ENCODE peak calls at places on chromosomes 11 and 22, in four cellular contexts. R is IMR-90, E is neuronal stem cell, N is trophoblast cell. O is an unnamed sample.

GRCh38 chr11:65663634-65664200 is 1.0 kb upstream of the RELA start:
- DNase-seq in E (no peak), R (peak; percentile 52), N (peak; percentile 50), O (no peak)

GRCh38 chr11:83845797-83846196 is 559.6 kb upstream of the CCDC90B start:
- DNase-seq in N (no peak), E (no peak), R (no peak), O (no peak)

GRCh38 chr11:7882860-7883259 is 48.2 kb downstream of the OR10A6 start:
- DNase-seq in E (no peak), N (no peak), R (peak; percentile 60), O (no peak)

GRCh38 chr11:766106-766940 is 11.0 kb downstream of the GATD1 start:
- DNase-seq in N (no peak), R (no peak), E (no peak), O (no peak)

GRCh38 chr11:80593981-80594380 is 1153.2 kb upstream of the TENM4 start:
- DNase-seq in R (peak; percentile 44), E (no peak), N (peak; percentile 29), O (peak; percentile 67)

GRCh38 chr22:42664976-42665831 is 16.0 kb upstream of the CYB5R3 start:
- DNase-seq in R (no peak), E (no peak), N (no peak), O (no peak)

GRCh38 chr11:118008271-118008903 is 22.2 kb downstream of the IL10RA start:
- DNase-seq in E (no peak), R (no peak), N (no peak), O (no peak)

GRCh38 chr11:70672991-70673670 is 274.8 kb downstream of the CTTN start:
- DNase-seq in N (no peak), R (no peak), E (no peak), O (no peak)

GRCh38 chr22:22752556-22753477 is 108.4 kb downstream of the GGTLC2 start:
- DNase-seq in E (no peak), N (peak; percentile 85), R (peak; percentile 47), O (no peak)

GRCh38 chr11:99160447-99160846 is 139.7 kb downstream of the CNTN5 start:
- DNase-seq in E (no peak), R (no peak), N (no peak), O (no peak)

GRCh38 chr11:114466742-114467141 is 27.5 kb downstream of the REXO2 start:
- DNase-seq in N (peak; percentile 2), R (no peak), E (no peak), O (no peak)

GRCh38 chr11:44749160-44749559 is 22.4 kb downstream of the TSPAN18 start:
- DNase-seq in N (no peak), R (no peak), E (no peak), O (no peak)

GRCh38 chr11:64299847-64300648 is at the start of gene CATSPERZ:
- DNase-seq in E (no peak), N (no peak), R (no peak), O (no peak)

GRCh38 chr11:14413307-14414072 is 54.5 kb upstream of the RRAS2 start:
- DNase-seq in E (no peak), N (peak; percentile 80), R (peak; percentile 58), O (peak; percentile 93)

GRCh38 chr11:116950210-116950609 is 112.8 kb upstream of the APOA1 start:
- DNase-seq in R (no peak), E (no peak), N (no peak), O (no peak)

GRCh38 chr11:117621226-117621625 is 175.8 kb downstream of the DSCAML1 start:
- DNase-seq in R (peak; percentile 18), E (no peak), N (peak; percentile 48), O (no peak)

GRCh38 chr11:46389450-46390330 is 1.9 kb downstream of the CHRM4 start:
- DNase-seq in R (peak; percentile 46), E (peak; percentile 79), N (peak; percentile 73), O (peak; percentile 85)

GRCh38 chr11:96863520-96863919 is 473.7 kb downstream of the JRKL start:
- DNase-seq in N (no peak), R (no peak), E (no peak), O (no peak)

GRCh38 chr11:74572349-74572748 is 20.0 kb upstream of the POLD3 start:
- DNase-seq in E (no peak), N (no peak), R (no peak), O (no peak)

GRCh38 chr22:45444168-45444567 is 30.7 kb downstream of the RIBC2 start:
- DNase-seq in E (no peak), R (peak; percentile 54), N (peak; percentile 87), O (peak; percentile 88)

GRCh38 chr22:30861688-30862552 is 106.7 kb downstream of the MORC2 start:
- DNase-seq in E (no peak), N (no peak), R (no peak), O (no peak)

GRCh38 chr11:70099578-70100282 is 21.6 kb downstream of the ANO1 start:
- DNase-seq in N (no peak), R (peak; percentile 41), E (no peak), O (no peak)

GRCh38 chr11:2586091-2586792 is 113.6 kb downstream of the KCNQ1OT1 start:
- DNase-seq in E (no peak), R (no peak), N (no peak), O (no peak)

GRCh38 chr11:65295001-65295400 is 19.7 kb upstream of the CDC42EP2 start:
- DNase-seq in E (no peak), R (no peak), N (no peak), O (no peak)

GRCh38 chr11:79413258-79413657 is 27.6 kb downstream of the TENM4 start:
- DNase-seq in N (no peak), E (peak; percentile 15), R (peak; percentile 94), O (peak; percentile 75)

GRCh38 chr11:50088231-50088630 is 55.6 kb downstream of the OR4C45 start:
- DNase-seq in N (no peak), E (no peak), R (no peak), O (no peak)

GRCh38 chr11:43567396-43567975 is 113.1 kb upstream of the HSD17B12 start:
- DNase-seq in N (peak; percentile 75), R (peak; percentile 56), E (no peak), O (peak; percentile 54)

GRCh38 chr11:11978792-11979486 is 29.5 kb downstream of the DKK3 start:
- DNase-seq in R (peak; percentile 80), N (no peak), E (no peak), O (peak; percentile 86)

GRCh38 chr11:86592047-86592564 is 80.3 kb downstream of the ME3 start:
- DNase-seq in R (peak; percentile 68), E (no peak), N (peak; percentile 58), O (peak; percentile 59)

GRCh38 chr11:69541501-69542313 is 60.2 kb downstream of the LINC01488 start:
- DNase-seq in R (peak; percentile 43), N (no peak), E (no peak), O (no peak)

GRCh38 chr11:134702827-134703226 is 290.8 kb upstream of the B3GAT1 start:
- DNase-seq in R (no peak), E (no peak), N (no peak), O (no peak)

DNA sequence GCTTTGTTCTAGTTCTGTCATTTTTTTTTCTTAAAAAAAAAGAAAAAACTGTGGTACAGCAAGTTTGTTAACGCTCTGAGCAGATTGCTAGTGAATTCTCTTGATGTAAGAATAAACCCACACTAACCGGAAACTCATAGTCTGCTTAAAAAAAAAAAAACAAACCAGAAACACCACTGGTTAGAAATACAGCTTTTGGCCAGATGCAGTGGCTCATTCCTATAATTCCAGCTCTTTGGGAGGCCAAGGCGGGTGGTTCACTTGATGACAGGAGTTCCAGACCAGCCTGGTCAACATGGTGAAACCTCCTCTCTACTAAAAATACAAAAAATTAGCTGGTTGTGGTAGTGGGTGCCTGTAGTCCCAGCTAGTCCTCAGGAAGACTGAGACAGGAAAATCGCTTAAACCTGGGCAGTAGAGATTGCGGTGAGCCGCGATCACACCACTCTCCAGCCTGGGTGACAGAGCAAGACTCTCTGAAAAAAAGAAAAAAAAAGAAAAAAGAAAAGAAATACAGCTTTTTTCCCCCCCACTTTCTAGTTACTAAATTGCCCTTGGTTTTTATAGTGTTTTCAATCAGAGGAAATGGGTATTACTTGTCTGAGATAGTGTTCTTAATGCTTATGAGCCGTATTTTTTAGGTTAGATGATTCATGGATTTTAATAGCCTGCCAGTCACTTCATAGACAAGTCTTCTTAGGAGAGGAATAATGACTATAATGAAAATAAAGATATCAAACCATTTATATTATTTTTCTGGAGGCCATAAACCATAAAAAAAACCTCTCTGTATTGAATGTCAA is 222.8 kb downstream of the DDX10 start:
- DNase-seq in E (no peak), R (no peak), N (peak; percentile 64), O (no peak)
- H2BK5ac ChIP-seq in E (no peak overlapping the region), R (no peak overlapping the region), N (no peak overlapping the region), O (no peak overlapping the region)

GRCh38 chr11:34599406-34599901 is 21.4 kb upstream of the EHF start:
- DNase-seq in N (no peak), R (peak; percentile 79), E (no peak), O (no peak)
- H3K4me3 ChIP-seq in N (no peak overlapping the region), R (no peak overlapping the region), E (no peak overlapping the region), O (no peak overlapping the region)

DNA sequence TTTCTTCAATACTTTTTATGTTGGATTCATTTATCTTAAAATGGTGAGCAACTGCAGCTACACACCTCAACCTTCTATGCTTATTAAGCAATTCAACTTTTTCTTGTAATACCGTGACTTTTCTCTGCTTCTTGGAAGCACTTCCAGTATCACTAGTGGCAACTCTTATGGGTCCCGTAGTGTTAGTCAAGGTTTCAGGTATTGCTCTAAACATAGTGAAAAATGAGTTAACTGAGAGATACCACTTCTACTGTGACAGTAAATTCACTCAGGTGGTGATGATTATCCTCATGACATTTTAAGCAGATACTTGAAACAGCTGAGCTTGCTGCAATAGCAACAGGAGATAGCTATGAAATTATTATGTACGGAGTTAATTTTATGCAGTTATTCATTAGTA is 18.9 kb downstream of the ZFP91 start:
- DNase-seq in E (no peak), R (no peak), N (no peak), O (no peak)
- H3K4me1 ChIP-seq in E (peaks cover 2% of the 10 kb centered on the region), R (peaks cover 8% of the 10 kb centered on the region), N (no peaks in the 10 kb centered on the region), O (no peaks in the 10 kb centered on the region)

DNA sequence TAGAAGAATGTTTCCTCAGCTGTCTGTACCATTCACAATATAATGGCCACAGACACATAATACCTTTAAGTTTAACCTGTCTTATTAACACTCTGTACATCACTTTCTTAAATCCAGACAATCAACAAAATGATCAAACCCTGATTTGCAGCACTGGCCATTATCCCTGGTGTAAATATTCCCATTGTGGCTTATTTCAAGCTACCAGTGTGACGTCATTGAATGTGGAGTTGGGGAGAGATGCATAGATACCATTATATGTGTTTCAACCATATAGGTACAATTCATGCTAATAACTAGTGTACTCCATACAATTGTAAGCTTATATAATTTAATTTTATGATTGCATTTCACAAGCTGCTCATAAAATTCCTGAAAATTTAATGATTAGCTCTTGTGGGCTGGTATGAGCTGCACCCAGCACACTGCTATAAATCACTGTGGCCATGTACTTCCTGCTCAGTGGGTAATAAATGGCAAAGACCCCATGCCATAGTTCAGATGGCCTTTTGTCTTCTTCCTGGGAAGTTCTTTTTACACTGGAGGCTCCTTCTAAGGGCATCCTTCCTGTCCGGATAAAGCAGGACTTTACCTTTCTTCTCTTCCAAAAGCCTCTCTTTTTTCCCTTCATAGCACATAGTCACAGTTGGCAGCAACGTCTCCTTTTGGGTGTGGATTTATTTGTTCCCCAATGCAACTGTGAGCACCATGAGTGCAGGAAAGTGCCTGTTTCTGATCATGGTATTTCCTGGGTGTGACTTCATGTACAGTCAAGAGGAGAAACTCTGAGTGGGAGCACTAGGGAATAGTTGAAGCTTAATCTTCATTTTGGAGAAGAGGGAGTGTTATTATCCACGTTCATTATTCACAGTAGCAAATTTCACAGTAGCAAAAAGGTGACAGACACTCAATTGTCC is 87.8 kb downstream of the MIAT start:
- DNase-seq in N (no peak), R (no peak), E (no peak), O (no peak)
- H2BK5ac ChIP-seq in N (no peak overlapping the region), R (no peak overlapping the region), E (no peak overlapping the region), O (no peak overlapping the region)

GRCh38 chr22:25420925-25421904 is 143.3 kb upstream of the GRK3 start:
- DNase-seq in E (no peak), R (no peak), N (no peak), O (peak; percentile 76)
- H3K4me3 ChIP-seq in E (peak overlapping the region; percentile 82), R (no peak overlapping the region), N (peak overlapping the region; percentile 42), O (peak overlapping the region; percentile 45)

GRCh38 chr11:122746050-122746478 is 90.5 kb downstream of the UBASH3B start:
- DNase-seq in N (no peak), R (no peak), E (no peak), O (no peak)
- H3K4me1 ChIP-seq in N (peaks cover 7% of the 10 kb centered on the region), R (peaks cover 32% of the 10 kb centered on the region), E (peaks cover 19% of the 10 kb centered on the region), O (no peaks in the 10 kb centered on the region)